ENCODE peak calls at places on chromosomes 1 and 21, in nine cellular contexts. F, V, N, D, J, R, T, G and A are unnamed samples.

GRCh38 chr1:15311886-15312285 is 64.9 kb downstream of the FHAD1 start:
- DNase-seq in N (no peak), D (no peak), G (no peak), F (peak), R (no peak), V (no peak), J (no peak), T (no peak), A (no peak)

GRCh38 chr1:156346636-156347035 is 8.3 kb downstream of the TSACC start:
- DNase-seq in G (no peak), F (peak), N (no peak), V (no peak), T (no peak), D (no peak), J (no peak), R (no peak), A (no peak)

GRCh38 chr1:30166194-30166593 is 557.2 kb downstream of the MATN1 start:
- DNase-seq in J (no peak), G (no peak), F (no peak), D (no peak), V (no peak), T (no peak), R (no peak), N (no peak), A (no peak)

GRCh38 chr1:226476657-226477319 is 68.9 kb upstream of the PARP1 start:
- DNase-seq in F (no peak), D (no peak), T (no peak), G (no peak), R (no peak), N (no peak), J (no peak), V (no peak), A (no peak)

GRCh38 chr1:237562247-237562823 is 328.4 kb downstream of the ZP4 start:
- DNase-seq in J (no peak), F (peak), V (peak), G (no peak), N (no peak), D (peak), T (peak), R (no peak), A (peak)

GRCh38 chr1:36086529-36087232 is 2.0 kb upstream of the ADPRS start:
- DNase-seq in V (no peak), R (no peak), T (no peak), G (no peak), J (peak), D (no peak), N (no peak), F (no peak), A (no peak)

GRCh38 chr21:26887241-26887640 is 42.0 kb upstream of the ADAMTS1 start:
- DNase-seq in D (no peak), G (no peak), F (peak), T (no peak), R (no peak), J (no peak), V (no peak), N (no peak), A (no peak)

GRCh38 chr1:184576822-184577790 is 177.6 kb downstream of the EDEM3 start:
- DNase-seq in T (no peak), D (no peak), V (no peak), R (no peak), N (no peak), F (no peak), J (no peak), G (no peak), A (no peak)

GRCh38 chr1:44839561-44839960 is 3.5 kb downstream of the PTCH2 start:
- DNase-seq in J (no peak), F (no peak), G (no peak), V (no peak), D (no peak), N (no peak), R (no peak), T (no peak), A (no peak)

GRCh38 chr1:206836111-206836510 is 29.3 kb upstream of the IL20 start:
- DNase-seq in G (no peak), J (no peak), N (no peak), R (no peak), F (peak), T (no peak), D (no peak), V (no peak), A (no peak)

GRCh38 chr21:42536601-42537000 is 22.9 kb downstream of the SLC37A1 start:
- DNase-seq in T (no peak), G (no peak), F (no peak), V (no peak), N (no peak), J (no peak), R (no peak), D (no peak), A (no peak)

GRCh38 chr1:30275926-30276736 is 447.3 kb downstream of the MATN1 start:
- DNase-seq in V (no peak), R (peak), D (no peak), T (no peak), J (no peak), F (no peak), G (no peak), N (no peak), A (no peak)